ENCODE peak calls at places on chromosomes 11 and 22, in six cellular contexts. One of them, this sample, is unnamed.

GRCh38 chr11:66891849-66892660 is 35.2 kb downstream of the LRFN4 start:
- DNase-seq in non-pigmented ciliary epithelial cell: peak; percentile 79
- DNase-seq in cardiac muscle cell: no peak
- DNase-seq in HuH-7: peak; percentile 99
- DNase-seq in activated gamma-delta T cell treated with Interleukin-2 at 50 U/mL for 16 hours: no peak
- DNase-seq in anterior cingulate cortex: no peak
- DNase-seq in this sample: peak; percentile 82

GRCh38 chr11:443542-444199 is 1.9 kb upstream of the ANO9 start:
- DNase-seq in non-pigmented ciliary epithelial cell: no peak
- DNase-seq in anterior cingulate cortex: no peak
- DNase-seq in cardiac muscle cell: no peak
- DNase-seq in activated gamma-delta T cell treated with Interleukin-2 at 50 U/mL for 16 hours: no peak
- DNase-seq in HuH-7: no peak
- DNase-seq in this sample: peak; percentile 76

GRCh38 chr11:30317030-30317429 is 5.9 kb upstream of the ARL14EP start:
- DNase-seq in anterior cingulate cortex: no peak
- DNase-seq in non-pigmented ciliary epithelial cell: no peak
- DNase-seq in activated gamma-delta T cell treated with Interleukin-2 at 50 U/mL for 16 hours: no peak
- DNase-seq in cardiac muscle cell: no peak
- DNase-seq in HuH-7: no peak
- DNase-seq in this sample: no peak

GRCh38 chr11:2912498-2912897 is 16.7 kb downstream of the PHLDA2 start:
- DNase-seq in non-pigmented ciliary epithelial cell: no peak
- DNase-seq in anterior cingulate cortex: no peak
- DNase-seq in cardiac muscle cell: no peak
- DNase-seq in HuH-7: no peak
- DNase-seq in activated gamma-delta T cell treated with Interleukin-2 at 50 U/mL for 16 hours: no peak
- DNase-seq in this sample: peak; percentile 77

GRCh38 chr22:17167486-17167885 is 8.4 kb upstream of the HDHD5 start:
- DNase-seq in HuH-7: no peak
- DNase-seq in anterior cingulate cortex: no peak
- DNase-seq in activated gamma-delta T cell treated with Interleukin-2 at 50 U/mL for 16 hours: no peak
- DNase-seq in non-pigmented ciliary epithelial cell: no peak
- DNase-seq in cardiac muscle cell: no peak
- DNase-seq in this sample: no peak

GRCh38 chr11:68149417-68149816 is 28.2 kb upstream of the CHKA start:
- DNase-seq in cardiac muscle cell: no peak
- DNase-seq in non-pigmented ciliary epithelial cell: no peak
- DNase-seq in activated gamma-delta T cell treated with Interleukin-2 at 50 U/mL for 16 hours: no peak
- DNase-seq in anterior cingulate cortex: no peak
- DNase-seq in HuH-7: no peak
- DNase-seq in this sample: no peak

GRCh38 chr11:1119282-1120146 is 38.2 kb upstream of the MUC5AC start:
- DNase-seq in non-pigmented ciliary epithelial cell: no peak
- DNase-seq in anterior cingulate cortex: no peak
- DNase-seq in activated gamma-delta T cell treated with Interleukin-2 at 50 U/mL for 16 hours: peak; percentile 2
- DNase-seq in cardiac muscle cell: no peak
- DNase-seq in HuH-7: no peak
- DNase-seq in this sample: no peak

GRCh38 chr22:39138357-39138997 is 14.0 kb downstream of the CBX7 start:
- DNase-seq in HuH-7: no peak
- DNase-seq in activated gamma-delta T cell treated with Interleukin-2 at 50 U/mL for 16 hours: no peak
- DNase-seq in non-pigmented ciliary epithelial cell: no peak
- DNase-seq in anterior cingulate cortex: no peak
- DNase-seq in cardiac muscle cell: no peak
- DNase-seq in this sample: no peak

GRCh38 chr11:26227883-26228502 is 103.9 kb upstream of the ANO3 start:
- DNase-seq in activated gamma-delta T cell treated with Interleukin-2 at 50 U/mL for 16 hours: no peak
- DNase-seq in non-pigmented ciliary epithelial cell: no peak
- DNase-seq in anterior cingulate cortex: no peak
- DNase-seq in cardiac muscle cell: no peak
- DNase-seq in HuH-7: no peak
- DNase-seq in this sample: no peak

GRCh38 chr11:69199583-69200295 is 44.0 kb downstream of the SMIM38 start:
- DNase-seq in activated gamma-delta T cell treated with Interleukin-2 at 50 U/mL for 16 hours: no peak
- DNase-seq in anterior cingulate cortex: no peak
- DNase-seq in non-pigmented ciliary epithelial cell: no peak
- DNase-seq in cardiac muscle cell: no peak
- DNase-seq in HuH-7: no peak
- DNase-seq in this sample: peak; percentile 47

GRCh38 chr11:96200243-96200642 is 142.8 kb downstream of the MAML2 start:
- DNase-seq in HuH-7: no peak
- DNase-seq in activated gamma-delta T cell treated with Interleukin-2 at 50 U/mL for 16 hours: no peak
- DNase-seq in cardiac muscle cell: no peak
- DNase-seq in non-pigmented ciliary epithelial cell: peak; percentile 67
- DNase-seq in anterior cingulate cortex: no peak
- DNase-seq in this sample: no peak

GRCh38 chr11:99739464-99740089 is 718.8 kb downstream of the CNTN5 start:
- DNase-seq in non-pigmented ciliary epithelial cell: peak; percentile 14
- DNase-seq in anterior cingulate cortex: no peak
- DNase-seq in HuH-7: peak; percentile 12
- DNase-seq in cardiac muscle cell: peak; percentile 69
- DNase-seq in activated gamma-delta T cell treated with Interleukin-2 at 50 U/mL for 16 hours: no peak
- DNase-seq in this sample: peak; percentile 0

GRCh38 chr11:86099727-86100320 is 30.9 kb upstream of the PICALM start:
- DNase-seq in activated gamma-delta T cell treated with Interleukin-2 at 50 U/mL for 16 hours: no peak
- DNase-seq in anterior cingulate cortex: no peak
- DNase-seq in non-pigmented ciliary epithelial cell: no peak
- DNase-seq in cardiac muscle cell: no peak
- DNase-seq in HuH-7: peak; percentile 24
- DNase-seq in this sample: no peak

GRCh38 chr11:65459552-65459951 is 37.0 kb downstream of the NEAT1 start:
- DNase-seq in HuH-7: no peak
- DNase-seq in cardiac muscle cell: no peak
- DNase-seq in anterior cingulate cortex: no peak
- DNase-seq in non-pigmented ciliary epithelial cell: no peak
- DNase-seq in activated gamma-delta T cell treated with Interleukin-2 at 50 U/mL for 16 hours: no peak
- DNase-seq in this sample: peak; percentile 90

GRCh38 chr11:62439785-62440602 is 21.2 kb downstream of the SCGB1A1 start:
- DNase-seq in activated gamma-delta T cell treated with Interleukin-2 at 50 U/mL for 16 hours: no peak
- DNase-seq in cardiac muscle cell: no peak
- DNase-seq in HuH-7: no peak
- DNase-seq in non-pigmented ciliary epithelial cell: no peak
- DNase-seq in anterior cingulate cortex: no peak
- DNase-seq in this sample: no peak

GRCh38 chr22:21726650-21727049 is 8.9 kb downstream of the YPEL1 start:
- DNase-seq in cardiac muscle cell: peak; percentile 40
- DNase-seq in activated gamma-delta T cell treated with Interleukin-2 at 50 U/mL for 16 hours: peak; percentile 50
- DNase-seq in non-pigmented ciliary epithelial cell: no peak
- DNase-seq in HuH-7: peak; percentile 77
- DNase-seq in anterior cingulate cortex: no peak
- DNase-seq in this sample: peak; percentile 82

GRCh38 chr22:38981659-38982007 is 514 bp upstream of the APOBEC3B start:
- DNase-seq in anterior cingulate cortex: no peak
- DNase-seq in HuH-7: no peak
- DNase-seq in non-pigmented ciliary epithelial cell: no peak
- DNase-seq in cardiac muscle cell: no peak
- DNase-seq in activated gamma-delta T cell treated with Interleukin-2 at 50 U/mL for 16 hours: no peak
- DNase-seq in this sample: no peak

GRCh38 chr11:8243458-8243857 is 20.2 kb downstream of the LMO1 start:
- DNase-seq in cardiac muscle cell: no peak
- DNase-seq in activated gamma-delta T cell treated with Interleukin-2 at 50 U/mL for 16 hours: no peak
- DNase-seq in anterior cingulate cortex: no peak
- DNase-seq in HuH-7: no peak
- DNase-seq in non-pigmented ciliary epithelial cell: no peak
- DNase-seq in this sample: no peak

GRCh38 chr11:75518204-75518549 is 7.6 kb downstream of the GDPD5 start:
- DNase-seq in non-pigmented ciliary epithelial cell: no peak
- DNase-seq in cardiac muscle cell: no peak
- DNase-seq in anterior cingulate cortex: no peak
- DNase-seq in activated gamma-delta T cell treated with Interleukin-2 at 50 U/mL for 16 hours: no peak
- DNase-seq in HuH-7: no peak
- DNase-seq in this sample: no peak

GRCh38 chr22:35661377-35661937 is 13.2 kb downstream of the APOL6 start:
- DNase-seq in cardiac muscle cell: no peak
- DNase-seq in non-pigmented ciliary epithelial cell: no peak
- DNase-seq in HuH-7: no peak
- DNase-seq in activated gamma-delta T cell treated with Interleukin-2 at 50 U/mL for 16 hours: no peak
- DNase-seq in anterior cingulate cortex: no peak
- DNase-seq in this sample: no peak

GRCh38 chr11:121595717-121596156 is 143.0 kb upstream of the SORL1-AS1 start:
- DNase-seq in HuH-7: no peak
- DNase-seq in cardiac muscle cell: no peak
- DNase-seq in non-pigmented ciliary epithelial cell: peak; percentile 97
- DNase-seq in anterior cingulate cortex: no peak
- DNase-seq in activated gamma-delta T cell treated with Interleukin-2 at 50 U/mL for 16 hours: no peak
- DNase-seq in this sample: no peak

GRCh38 chr11:45655347-45655756 is 10.1 kb downstream of the CHST1 start:
- DNase-seq in HuH-7: peak; percentile 90
- DNase-seq in cardiac muscle cell: peak; percentile 87
- DNase-seq in anterior cingulate cortex: peak; percentile 24
- DNase-seq in activated gamma-delta T cell treated with Interleukin-2 at 50 U/mL for 16 hours: peak; percentile 49
- DNase-seq in non-pigmented ciliary epithelial cell: peak; percentile 32
- DNase-seq in this sample: peak; percentile 93

GRCh38 chr11:22466809-22467208 is 128.6 kb downstream of the SLC17A6 start:
- DNase-seq in non-pigmented ciliary epithelial cell: peak; percentile 99
- DNase-seq in cardiac muscle cell: no peak
- DNase-seq in HuH-7: no peak
- DNase-seq in activated gamma-delta T cell treated with Interleukin-2 at 50 U/mL for 16 hours: no peak
- DNase-seq in anterior cingulate cortex: no peak
- DNase-seq in this sample: peak; percentile 51

GRCh38 chr11:34245043-34245442 is 112.8 kb downstream of the ABTB2 start:
- DNase-seq in HuH-7: no peak
- DNase-seq in activated gamma-delta T cell treated with Interleukin-2 at 50 U/mL for 16 hours: no peak
- DNase-seq in cardiac muscle cell: no peak
- DNase-seq in non-pigmented ciliary epithelial cell: no peak
- DNase-seq in anterior cingulate cortex: no peak
- DNase-seq in this sample: no peak

GRCh38 chr22:19291218-19291579 is 320 bp downstream of the CLTCL1 start:
- DNase-seq in non-pigmented ciliary epithelial cell: no peak
- DNase-seq in activated gamma-delta T cell treated with Interleukin-2 at 50 U/mL for 16 hours: peak; percentile 21
- DNase-seq in anterior cingulate cortex: no peak
- DNase-seq in cardiac muscle cell: peak; percentile 64
- DNase-seq in HuH-7: no peak
- DNase-seq in this sample: no peak

GRCh38 chr11:94673353-94673752 is 94.8 kb upstream of the AMOTL1 start:
- DNase-seq in HuH-7: no peak
- DNase-seq in activated gamma-delta T cell treated with Interleukin-2 at 50 U/mL for 16 hours: no peak
- DNase-seq in cardiac muscle cell: no peak
- DNase-seq in non-pigmented ciliary epithelial cell: no peak
- DNase-seq in anterior cingulate cortex: no peak
- DNase-seq in this sample: no peak

GRCh38 chr22:47626428-47627390 is 864.3 kb downstream of the TBC1D22A start:
- DNase-seq in cardiac muscle cell: no peak
- DNase-seq in non-pigmented ciliary epithelial cell: no peak
- DNase-seq in HuH-7: no peak
- DNase-seq in activated gamma-delta T cell treated with Interleukin-2 at 50 U/mL for 16 hours: no peak
- DNase-seq in anterior cingulate cortex: no peak
- DNase-seq in this sample: no peak

GRCh38 chr22:37197451-37198289 is 9.6 kb upstream of the C1QTNF6 start:
- DNase-seq in HuH-7: no peak
- DNase-seq in anterior cingulate cortex: no peak
- DNase-seq in activated gamma-delta T cell treated with Interleukin-2 at 50 U/mL for 16 hours: no peak
- DNase-seq in non-pigmented ciliary epithelial cell: no peak
- DNase-seq in cardiac muscle cell: no peak
- DNase-seq in this sample: peak; percentile 95

GRCh38 chr11:16080688-16081388 is 275.5 kb downstream of the SOX6 start:
- DNase-seq in cardiac muscle cell: no peak
- DNase-seq in HuH-7: no peak
- DNase-seq in non-pigmented ciliary epithelial cell: no peak
- DNase-seq in anterior cingulate cortex: no peak
- DNase-seq in activated gamma-delta T cell treated with Interleukin-2 at 50 U/mL for 16 hours: no peak
- DNase-seq in this sample: no peak